ENCODE peak calls at places on chromosomes 13 and 19, in seven cellular contexts. F is body of pancreas, X is left lung, T is lower lobe of right lung, A is heart left ventricle, U is fibroblast of lung, E is IMR-90. N is an unnamed sample. For H3K27me3, the result is how much of the 10 kb centered on the place peaks cover.

GRCh38 chr19:28574212-28574611 is 638.7 kb downstream of the UQCRFS1 start:
- DNase-seq in F (no peak), E (no peak), A (no peak), X (no peak), T (no peak), U (no peak), N (no peak)

GRCh38 chr13:47757681-47758080 is 243.4 kb downstream of the SUCLA2 start:
- DNase-seq in T (no peak), F (no peak), E (no peak), X (no peak), U (no peak), A (no peak), N (no peak)

GRCh38 chr13:73433893-73434292 is 375.1 kb downstream of the KLF5 start:
- DNase-seq in X (no peak), T (no peak), A (no peak), U (no peak), E (no peak), F (no peak), N (no peak)

GRCh38 chr13:65028101-65028500 is 2202.0 kb downstream of the PCDH9 start:
- DNase-seq in T (no peak), E (no peak), F (no peak), X (no peak), A (no peak), U (no peak), N (no peak)

GRCh38 chr13:72983085-72983768 is 75.6 kb upstream of the KLF5 start:
- DNase-seq in A (no peak), U (peak), F (peak), X (peak), E (peak), T (peak), N (peak)

GRCh38 chr13:77177646-77178045 is 149.2 kb downstream of the MYCBP2 start:
- DNase-seq in T (no peak), F (no peak), X (no peak), E (no peak), U (no peak), A (no peak), N (no peak)

GRCh38 chr13:75507027-75508001 is 25.3 kb upstream of the TBC1D4 start:
- DNase-seq in E (no peak), F (no peak), A (peak), X (no peak), U (no peak), T (no peak), N (no peak)

GRCh38 chr13:64274481-64275217 is 2859.0 kb upstream of the PCDH20 start:
- DNase-seq in E (peak), T (no peak), U (no peak), F (no peak), A (no peak), X (no peak), N (no peak)

GRCh38 chr13:34308725-34309124 is 490.8 kb downstream of the RFC3 start:
- DNase-seq in U (peak), T (no peak), A (no peak), E (no peak), X (no peak), F (no peak), N (no peak)

GRCh38 chr19:33647146-33647545 is 25.4 kb downstream of the CHST8 start:
- DNase-seq in A (no peak), E (no peak), X (no peak), F (no peak), T (no peak), U (no peak), N (no peak)

GRCh38 chr13:110201114-110201513 is 105.8 kb downstream of the COL4A1 start:
- DNase-seq in U (no peak), T (no peak), A (no peak), X (no peak), F (no peak), E (no peak), N (no peak)

GRCh38 chr13:44249439-44249838 is 124.2 kb upstream of the SERP2 start:
- DNase-seq in U (peak), T (no peak), A (peak), E (peak), X (no peak), F (peak), N (no peak)

GRCh38 chr19:15421726-15422260 is 3.0 kb upstream of the AKAP8L start:
- DNase-seq in X (no peak), U (peak), F (peak), T (no peak), E (no peak), A (peak), N (no peak)

GRCh38 chr19:31772915-31773314 is 423.7 kb upstream of the TSHZ3 start:
- DNase-seq in T (no peak), E (no peak), A (no peak), U (no peak), F (no peak), X (no peak), N (no peak)

GRCh38 chr13:40776681-40777165 is 5.7 kb upstream of the MRPS31 start:
- DNase-seq in X (no peak), U (peak), E (peak), A (no peak), F (no peak), T (no peak), N (no peak)

GRCh38 chr13:94959616-94960015 is 247.3 kb upstream of the SOX21 start:
- DNase-seq in A (no peak), E (no peak), X (no peak), T (no peak), F (no peak), U (no peak), N (no peak)

GRCh38 chr19:44869728-44870470 is 21.2 kb upstream of the TOMM40 start:
- DNase-seq in U (peak), F (no peak), E (peak), A (peak), X (peak), T (peak), N (no peak)

DNA sequence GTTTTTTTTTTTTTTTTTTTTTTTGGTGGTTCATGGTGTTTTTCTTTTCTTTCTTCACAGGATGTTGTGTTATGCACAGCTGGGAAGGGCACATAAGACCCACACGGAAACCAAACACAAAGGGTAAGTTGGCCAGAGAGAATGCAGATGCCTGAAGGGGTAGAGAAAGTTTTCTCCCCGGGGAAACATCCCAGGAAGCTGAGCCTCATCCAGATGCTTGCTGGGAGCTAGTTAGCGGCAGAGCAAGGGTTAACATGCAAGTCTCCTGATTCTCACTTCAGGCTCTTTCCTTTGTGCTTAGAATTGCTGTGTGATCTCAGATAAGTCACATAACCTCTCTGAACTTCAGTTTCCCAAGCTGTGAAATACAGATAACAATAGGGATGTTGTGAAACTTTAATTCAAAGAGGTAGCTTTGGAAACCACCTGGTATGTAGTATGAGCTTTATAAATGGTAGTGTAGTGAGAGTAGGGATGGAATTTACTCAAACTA is 3.1 kb downstream of the ADGRE1 start:
- DNase-seq in U (no peak), A (no peak), F (no peak), X (no peak), T (no peak), E (no peak), N (no peak)
- H3K4me3 ChIP-seq in U (no peak), A (no peak), F (no peak), X (no peak), T (no peak), E (no peak), N (no peak)

GRCh38 chr19:16495982-16496612 is at the start of the genes C19orf44 and CALR3:
- DNase-seq in E (peak), U (peak), T (peak), F (peak), X (peak), A (peak), N (peak)
- TF ChIP-seq CTCF in E (peak), U (no peak), T (peak), F (peak), X (peak), A (no peak), N (no peak)

DNA sequence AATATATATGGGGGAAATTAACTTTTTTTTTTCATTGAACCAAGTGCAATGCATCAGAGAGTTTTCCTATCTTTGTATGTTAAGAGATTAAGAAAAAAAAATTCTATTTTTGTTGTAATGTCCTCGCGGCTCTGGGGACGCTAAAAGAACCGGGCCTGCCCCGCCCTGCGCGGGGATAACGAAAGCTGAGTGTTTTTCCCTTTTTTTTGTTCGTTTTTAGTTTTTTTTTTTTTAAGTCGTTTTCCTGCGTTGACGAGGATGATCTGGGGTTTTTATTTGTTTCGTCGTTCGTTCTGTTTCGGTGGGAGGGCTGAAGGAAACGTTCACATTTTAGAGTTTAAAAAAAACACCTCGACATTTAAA is 5.7 kb downstream of the LYL1 start:
- DNase-seq in U (no peak), F (no peak), A (no peak), X (no peak), T (no peak), E (no peak), N (no peak)
- H3K27me3 ChIP-seq in U (under half), F (under half), A (under half), X (under half), T (under half), E (under half), N (under half)

DNA sequence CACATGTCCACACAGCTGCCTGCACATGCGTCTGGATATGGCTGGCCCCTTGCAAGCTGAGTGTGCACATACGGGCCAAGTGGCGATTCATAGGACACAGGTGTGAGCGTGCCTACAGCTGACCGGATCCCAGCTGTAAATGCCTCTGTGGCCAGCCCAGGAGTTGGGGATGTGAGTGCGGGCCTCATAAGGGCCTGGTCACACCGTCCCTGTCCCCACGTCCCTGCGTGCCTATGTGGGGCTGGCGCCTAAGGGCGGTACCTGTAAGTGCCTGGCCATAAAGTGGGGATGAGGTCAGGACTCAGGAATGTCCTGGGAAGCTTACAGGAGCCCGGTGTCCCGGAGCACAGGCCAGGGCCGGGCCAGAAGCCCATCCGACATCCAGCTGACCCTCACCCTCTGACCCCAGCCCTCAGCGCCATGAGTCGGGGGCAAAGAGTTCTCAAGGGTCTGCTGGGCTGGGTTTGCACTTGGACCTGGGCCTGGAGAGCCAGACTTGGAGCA is 1.3 kb upstream of the ARHGAP45 start:
- DNase-seq in U (no peak), A (no peak), X (peak), F (no peak), T (peak), E (no peak), N (peak)
- H3K4me3 ChIP-seq in U (no peak), A (no peak), X (peak), F (no peak), T (peak), E (no peak), N (no peak)

DNA sequence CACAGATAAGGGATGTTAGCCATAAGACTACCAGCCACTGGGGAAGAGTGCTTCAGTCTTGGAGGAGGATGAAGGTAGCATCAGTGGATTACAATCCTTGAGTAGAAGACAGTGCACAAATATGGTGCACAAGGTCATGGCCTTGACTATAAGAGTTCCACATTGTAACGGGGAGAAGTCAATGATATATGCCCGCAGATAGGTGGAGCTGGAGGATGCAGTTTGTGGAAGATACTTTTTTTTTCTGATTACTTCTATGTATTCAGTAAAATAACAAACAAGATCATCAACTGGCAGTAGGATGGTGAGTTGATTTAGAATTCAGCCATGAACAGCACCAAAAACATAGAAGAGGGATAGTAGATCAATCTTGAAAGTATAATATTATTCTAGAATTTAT is 926.8 kb upstream of the MIR17HG start:
- DNase-seq in U (peak), E (peak), F (no peak), T (no peak), A (no peak), X (no peak), N (no peak)
- TF ChIP-seq CTCF in U (peak), E (peak), F (no peak), T (no peak), A (no peak), X (no peak), N (peak)

GRCh38 chr19:50455992-50456391 is 20.3 kb upstream of the EMC10 start:
- DNase-seq in E (no peak), X (no peak), F (no peak), A (no peak), U (no peak), T (no peak), N (no peak)
- H3K27me3 ChIP-seq in E (under half), X (half or more), F (under half), A (under half), U (under half), T (under half), N (under half)

DNA sequence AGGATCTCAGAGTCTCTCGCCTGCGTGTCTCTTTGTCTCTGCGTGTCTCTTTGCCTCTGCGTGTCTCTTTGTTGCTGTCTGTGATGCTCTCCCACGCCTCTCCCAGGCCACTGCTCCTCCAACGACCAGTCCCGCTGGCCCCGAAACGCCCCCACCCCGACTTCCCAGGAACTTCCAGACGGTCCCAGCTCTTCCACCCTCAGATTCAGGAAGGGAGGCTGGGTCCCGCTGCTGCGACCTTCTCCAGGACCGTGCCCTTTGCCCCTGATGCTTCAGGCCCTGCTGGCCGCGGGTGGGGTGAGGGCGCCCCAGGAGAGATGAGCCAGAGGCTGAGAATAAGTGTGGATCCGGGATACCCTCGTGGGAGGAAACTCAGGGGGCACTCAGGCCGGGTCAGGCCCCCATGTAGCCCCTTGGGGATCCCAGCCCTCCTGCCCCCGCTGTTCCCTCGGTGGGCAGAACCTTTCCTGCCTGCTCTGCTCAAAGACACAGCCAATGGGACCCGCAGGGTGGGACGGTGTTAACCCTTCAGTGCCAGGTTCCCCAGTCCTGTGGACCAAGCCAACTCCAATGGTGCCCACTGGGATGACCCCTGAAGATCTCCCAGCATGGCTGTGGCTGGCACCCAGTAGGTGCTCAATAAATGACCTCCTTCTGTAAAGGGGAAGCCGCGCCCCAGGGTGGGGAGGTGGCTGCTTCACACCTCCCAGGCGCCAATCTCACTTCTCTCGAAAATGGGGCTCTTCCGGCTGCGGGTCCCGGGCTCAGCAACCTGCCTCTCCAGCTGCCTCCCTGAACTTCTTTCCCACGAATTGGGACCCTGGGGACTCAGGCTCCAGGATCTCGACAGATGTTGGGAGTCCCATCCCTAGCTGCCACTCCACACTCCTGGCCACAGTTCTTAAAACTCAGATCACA is 1.5 kb upstream of the S1PR5 start:
- DNase-seq in F (peak), E (no peak), T (no peak), A (no peak), U (no peak), X (no peak), N (no peak)
- H3K4me3 ChIP-seq in F (no peak), E (no peak), T (no peak), A (no peak), U (no peak), X (no peak), N (no peak)